ENCODE peak calls at places on chromosomes 6 and 20, in six cellular contexts. K is RCC 7860, T is epithelial cell of proximal tubule, W is left ventricle myocardium inferior, I is AG08395, A is iris pigment epithelial cell. Y is an unnamed sample.

GRCh38 chr6:144149894-144150672 is at the start of gene STX11:
- DNase-seq in A (peak), K (peak), W (peak), I (peak), T (no peak), Y (peak)

GRCh38 chr20:23541330-23541729 is 27.0 kb downstream of the CST9L start:
- DNase-seq in W (no peak), A (no peak), T (no peak), K (no peak), I (no peak), Y (peak)

GRCh38 chr6:141463237-141463977 is 669.3 kb upstream of the GJE1 start:
- DNase-seq in I (peak), K (peak), W (no peak), A (peak), T (no peak), Y (no peak)

GRCh38 chr20:59314872-59315500 is 14.6 kb downstream of the EDN3 start:
- DNase-seq in A (no peak), T (no peak), W (no peak), I (no peak), K (no peak), Y (no peak)

GRCh38 chr6:81834141-81834621 is 81.7 kb upstream of the TENT5A start:
- DNase-seq in W (peak), A (peak), K (peak), T (no peak), I (peak), Y (no peak)

GRCh38 chr6:31946370-31946885 is 533 bp downstream of the CFB start:
- DNase-seq in K (no peak), W (no peak), I (no peak), A (no peak), T (no peak), Y (no peak)

GRCh38 chr20:51586005-51586440 is 43.5 kb upstream of the NFATC2 start:
- DNase-seq in T (no peak), A (peak), K (peak), W (no peak), I (peak), Y (no peak)

GRCh38 chr6:98947411-98948292 is at the start of gene FBXL4:
- DNase-seq in I (peak), T (no peak), W (peak), K (peak), A (peak), Y (peak)

GRCh38 chr6:157576621-157577390 is 195.8 kb downstream of the ZDHHC14 start:
- DNase-seq in A (no peak), K (no peak), I (no peak), T (no peak), W (no peak), Y (no peak)

GRCh38 chr6:98136333-98136732 is 698.0 kb upstream of the POU3F2 start:
- DNase-seq in K (no peak), W (no peak), T (no peak), I (no peak), A (no peak), Y (no peak)

GRCh38 chr20:12838261-12838866 is 170.4 kb upstream of the SPTLC3 start:
- DNase-seq in A (no peak), I (no peak), W (no peak), T (no peak), K (no peak), Y (no peak)

GRCh38 chr20:4730782-4731181 is 9.1 kb downstream of the PRND start:
- DNase-seq in T (no peak), A (peak), W (no peak), I (no peak), K (no peak), Y (peak)

GRCh38 chr20:32191873-32192272 is 15.7 kb downstream of the PLAGL2 start:
- DNase-seq in W (no peak), K (no peak), T (no peak), A (peak), I (no peak), Y (no peak)

GRCh38 chr20:3328501-3328900 is 79.0 kb downstream of the DNAAF9 start:
- DNase-seq in K (no peak), I (no peak), T (no peak), A (no peak), W (no peak), Y (no peak)